ENCODE peak calls at places on chromosomes 2 and 18, in eight cellular contexts. H is CD4-positive, alpha-beta T cell; J is CD4-positive, alpha-beta memory T cell; D is D341Med; R is upper lobe of right lung; C is activated naive CD8-positive, alpha-beta T cell treated with anti-CD3 and anti-CD28 coated beads, Interleukin-2, amount 50 U/mL, for 24 hours; I is T-helper 9 cell; E is heart right ventricle. V is an unnamed sample.

GRCh38 chr18:39611381-39612090 is 2045.9 kb upstream of the CELF4 start:
- DNase-seq in E (no peak), D (no peak), H (no peak), R (no peak), C (no peak), I (no peak), J (no peak), V (no peak)

GRCh38 chr2:5188636-5189035 is 503.5 kb upstream of the SOX11 start:
- DNase-seq in D (no peak), E (no peak), J (no peak), I (no peak), C (no peak), R (no peak), H (no peak), V (no peak)

GRCh38 chr2:128410035-128410757 is 91.5 kb upstream of the HS6ST1 start:
- DNase-seq in J (no peak), H (no peak), E (no peak), I (no peak), D (no peak), C (no peak), R (peak; percentile 16), V (no peak)

GRCh38 chr2:31282634-31283033 is 48.7 kb downstream of the EHD3 start:
- DNase-seq in H (no peak), C (no peak), D (no peak), E (no peak), R (no peak), J (no peak), I (no peak), V (no peak)

GRCh38 chr2:2237563-2237962 is 93.5 kb downstream of the MYT1L start:
- DNase-seq in R (no peak), D (no peak), E (no peak), H (no peak), I (no peak), C (no peak), J (no peak), V (no peak)

GRCh38 chr2:190841707-190842505 is 38.7 kb upstream of the GLS start:
- DNase-seq in H (no peak), J (no peak), I (no peak), D (no peak), C (no peak), E (no peak), R (no peak), V (no peak)

GRCh38 chr2:43228341-43228751 is 1.9 kb upstream of the ZFP36L2 start:
- DNase-seq in C (no peak), R (no peak), H (no peak), E (no peak), I (no peak), J (peak; percentile 22), D (no peak), V (no peak)

GRCh38 chr2:88657131-88657530 is 29.9 kb upstream of the EIF2AK3 start:
- DNase-seq in I (no peak), C (no peak), H (no peak), E (no peak), R (no peak), D (no peak), J (no peak), V (no peak)

GRCh38 chr18:2976733-2977132 is 36.2 kb downstream of the LPIN2 start:
- DNase-seq in C (no peak), I (no peak), E (no peak), D (no peak), J (no peak), H (no peak), R (no peak), V (no peak)

GRCh38 chr2:233976690-233977294 is 59.6 kb downstream of the TRPM8 start:
- DNase-seq in E (no peak), J (peak; percentile 66), D (peak; percentile 43), R (no peak), I (no peak), C (no peak), H (no peak), V (no peak)

GRCh38 chr2:134706587-134707329 is 12.0 kb downstream of the TMEM163 start:
- DNase-seq in R (no peak), H (no peak), J (no peak), C (no peak), D (no peak), E (no peak), I (no peak), V (no peak)

GRCh38 chr2:106143495-106144215 is 50.4 kb downstream of the UXS1 start:
- DNase-seq in C (no peak), E (no peak), I (no peak), R (no peak), H (no peak), J (no peak), D (peak; percentile 65), V (no peak)

GRCh38 chr2:12081481-12082210 is 335.2 kb downstream of the LPIN1 start:
- DNase-seq in H (peak; percentile 4), R (no peak), E (no peak), D (no peak), J (peak; percentile 70), I (no peak), C (no peak), V (no peak)

GRCh38 chr2:174350018-174350417 is 15.3 kb downstream of the SP9 start:
- DNase-seq in R (no peak), J (no peak), D (no peak), I (no peak), H (no peak), C (no peak), E (no peak), V (no peak)

GRCh38 chr18:65725421-65726050 is 25.3 kb upstream of the CDH7 start:
- DNase-seq in I (no peak), E (peak; percentile 14), D (peak; percentile 64), C (no peak), J (no peak), R (peak; percentile 63), H (no peak), V (no peak)

GRCh38 chr2:148391324-148391723 is 253.2 kb upstream of the EPC2 start:
- DNase-seq in E (no peak), R (no peak), C (no peak), J (no peak), D (no peak), I (no peak), H (no peak), V (no peak)

GRCh38 chr2:196101325-196101981 is 32.8 kb upstream of the DNAH7 start:
- DNase-seq in R (no peak), H (no peak), C (peak; percentile 48), J (no peak), D (no peak), E (no peak), I (no peak), V (no peak)